ENCODE peak calls at places on chromosomes 16 and 17, in nine cellular contexts. One of them, this sample, is unnamed.
A peak's percentile ranks its signal among the peaks of the same experiment; 100 is the strongest.

GRCh38 chr16:59192551-59193199 is 458.6 kb upstream of the GOT2 start:
- DNase-seq in endothelial cell of umbilical vein: peak; percentile 46
- DNase-seq in HCT116: no peak
- DNase-seq in spleen: no peak
- DNase-seq in stomach: no peak
- DNase-seq in GM23338: peak; percentile 91
- DNase-seq in prostate gland: no peak
- DNase-seq in HL-60: peak; percentile 54
- DNase-seq in GM12878: no peak
- DNase-seq in this sample: no peak

GRCh38 chr16:82063456-82064082 is 28.5 kb downstream of the HSD17B2 start:
- DNase-seq in spleen: no peak
- DNase-seq in endothelial cell of umbilical vein: no peak
- DNase-seq in HL-60: no peak
- DNase-seq in HCT116: no peak
- DNase-seq in GM12878: no peak
- DNase-seq in stomach: no peak
- DNase-seq in prostate gland: no peak
- DNase-seq in GM23338: no peak
- DNase-seq in this sample: no peak

GRCh38 chr16:85164838-85165516 is 52.7 kb upstream of the CIBAR2 start:
- DNase-seq in stomach: no peak
- DNase-seq in GM23338: no peak
- DNase-seq in HCT116: no peak
- DNase-seq in prostate gland: no peak
- DNase-seq in GM12878: no peak
- DNase-seq in spleen: no peak
- DNase-seq in endothelial cell of umbilical vein: no peak
- DNase-seq in HL-60: no peak
- DNase-seq in this sample: no peak

GRCh38 chr17:78525511-78526160 is 51.6 kb downstream of the DNAH17 start:
- DNase-seq in GM12878: no peak
- DNase-seq in HL-60: no peak
- DNase-seq in GM23338: no peak
- DNase-seq in HCT116: no peak
- DNase-seq in endothelial cell of umbilical vein: no peak
- DNase-seq in spleen: peak; percentile 67
- DNase-seq in prostate gland: no peak
- DNase-seq in stomach: no peak
- DNase-seq in this sample: no peak

GRCh38 chr16:65991149-65991701 is 375.3 kb upstream of the CDH5 start:
- DNase-seq in GM12878: no peak
- DNase-seq in spleen: no peak
- DNase-seq in GM23338: peak; percentile 47
- DNase-seq in prostate gland: no peak
- DNase-seq in stomach: no peak
- DNase-seq in HL-60: no peak
- DNase-seq in endothelial cell of umbilical vein: no peak
- DNase-seq in HCT116: no peak
- DNase-seq in this sample: no peak

GRCh38 chr16:67287960-67288359 is 8.6 kb downstream of the PLEKHG4 start:
- DNase-seq in GM12878: no peak
- DNase-seq in prostate gland: no peak
- DNase-seq in stomach: no peak
- DNase-seq in endothelial cell of umbilical vein: no peak
- DNase-seq in HL-60: no peak
- DNase-seq in spleen: no peak
- DNase-seq in GM23338: no peak
- DNase-seq in HCT116: no peak
- DNase-seq in this sample: no peak

GRCh38 chr17:35315283-35315682 is 58.1 kb downstream of the SLFN11 start:
- DNase-seq in prostate gland: peak; percentile 83
- DNase-seq in stomach: no peak
- DNase-seq in HL-60: no peak
- DNase-seq in GM23338: no peak
- DNase-seq in spleen: no peak
- DNase-seq in endothelial cell of umbilical vein: peak; percentile 71
- DNase-seq in GM12878: no peak
- DNase-seq in HCT116: no peak
- DNase-seq in this sample: no peak

GRCh38 chr16:49352923-49353322 is 20.7 kb upstream of the C16orf78 start:
- DNase-seq in HL-60: no peak
- DNase-seq in endothelial cell of umbilical vein: no peak
- DNase-seq in GM23338: peak; percentile 83
- DNase-seq in GM12878: no peak
- DNase-seq in stomach: no peak
- DNase-seq in spleen: no peak
- DNase-seq in prostate gland: no peak
- DNase-seq in HCT116: peak; percentile 6
- DNase-seq in this sample: no peak

GRCh38 chr16:4414187-4414909 is 2.0 kb downstream of the CORO7 start:
- DNase-seq in endothelial cell of umbilical vein: no peak
- DNase-seq in GM23338: no peak
- DNase-seq in stomach: peak; percentile 48
- DNase-seq in HCT116: no peak
- DNase-seq in prostate gland: no peak
- DNase-seq in GM12878: peak; percentile 98
- DNase-seq in spleen: peak; percentile 82
- DNase-seq in HL-60: no peak
- DNase-seq in this sample: no peak

GRCh38 chr16:1291576-1291974 is 17.9 kb upstream of the UBE2I start:
- DNase-seq in spleen: no peak
- DNase-seq in HL-60: no peak
- DNase-seq in stomach: no peak
- DNase-seq in endothelial cell of umbilical vein: no peak
- DNase-seq in prostate gland: no peak
- DNase-seq in GM23338: no peak
- DNase-seq in GM12878: no peak
- DNase-seq in HCT116: no peak
- DNase-seq in this sample: no peak

GRCh38 chr17:27807567-27808470 is 7.5 kb upstream of the NOS2 start:
- DNase-seq in spleen: peak; percentile 86
- DNase-seq in GM12878: peak; percentile 83
- DNase-seq in HCT116: no peak
- DNase-seq in prostate gland: no peak
- DNase-seq in endothelial cell of umbilical vein: no peak
- DNase-seq in stomach: peak; percentile 49
- DNase-seq in HL-60: no peak
- DNase-seq in GM23338: no peak
- DNase-seq in this sample: no peak

GRCh38 chr16:67170168-67170947 is at the start of gene NOL3:
- DNase-seq in GM23338: peak; percentile 87
- DNase-seq in stomach: peak; percentile 84
- DNase-seq in endothelial cell of umbilical vein: peak; percentile 88
- DNase-seq in HL-60: no peak
- DNase-seq in spleen: peak; percentile 89
- DNase-seq in HCT116: no peak
- DNase-seq in GM12878: peak; percentile 58
- DNase-seq in prostate gland: peak; percentile 87
- DNase-seq in this sample: no peak

GRCh38 chr17:80082403-80083135 is 18.8 kb upstream of the GAA start:
- DNase-seq in GM23338: peak; percentile 85
- DNase-seq in prostate gland: peak; percentile 60
- DNase-seq in HCT116: peak; percentile 75
- DNase-seq in stomach: peak; percentile 70
- DNase-seq in spleen: peak; percentile 64
- DNase-seq in HL-60: peak; percentile 63
- DNase-seq in endothelial cell of umbilical vein: peak; percentile 59
- DNase-seq in GM12878: no peak
- DNase-seq in this sample: no peak

GRCh38 chr16:84868328-84868727 is 48.5 kb downstream of the CRISPLD2 start:
- DNase-seq in GM23338: no peak
- DNase-seq in endothelial cell of umbilical vein: no peak
- DNase-seq in prostate gland: no peak
- DNase-seq in HCT116: no peak
- DNase-seq in stomach: no peak
- DNase-seq in HL-60: no peak
- DNase-seq in spleen: no peak
- DNase-seq in GM12878: no peak
- DNase-seq in this sample: no peak

GRCh38 chr17:55962931-55963378 is 190.3 kb upstream of the ANKFN1 start:
- DNase-seq in GM23338: no peak
- DNase-seq in spleen: no peak
- DNase-seq in endothelial cell of umbilical vein: no peak
- DNase-seq in prostate gland: no peak
- DNase-seq in HCT116: no peak
- DNase-seq in stomach: no peak
- DNase-seq in HL-60: peak; percentile 23
- DNase-seq in GM12878: no peak
- DNase-seq in this sample: no peak

GRCh38 chr16:84357191-84357651 is 11.1 kb upstream of the ATP2C2 start:
- DNase-seq in prostate gland: peak; percentile 50
- DNase-seq in endothelial cell of umbilical vein: no peak
- DNase-seq in stomach: no peak
- DNase-seq in HL-60: peak; percentile 88
- DNase-seq in GM23338: no peak
- DNase-seq in GM12878: no peak
- DNase-seq in spleen: peak; percentile 57
- DNase-seq in HCT116: no peak
- DNase-seq in this sample: no peak

GRCh38 chr16:35184356-35184870 is 1725.0 kb downstream of the TP53TG3F start:
- DNase-seq in prostate gland: no peak
- DNase-seq in stomach: no peak
- DNase-seq in GM12878: no peak
- DNase-seq in endothelial cell of umbilical vein: no peak
- DNase-seq in HCT116: no peak
- DNase-seq in HL-60: no peak
- DNase-seq in GM23338: no peak
- DNase-seq in spleen: peak; percentile 37
- DNase-seq in this sample: peak; percentile 67

GRCh38 chr16:57029161-57030160 is 40.1 kb downstream of the NLRC5 start:
- DNase-seq in spleen: peak; percentile 56
- DNase-seq in stomach: no peak
- DNase-seq in HL-60: no peak
- DNase-seq in prostate gland: no peak
- DNase-seq in GM12878: no peak
- DNase-seq in endothelial cell of umbilical vein: no peak
- DNase-seq in HCT116: no peak
- DNase-seq in GM23338: no peak
- DNase-seq in this sample: no peak

GRCh38 chr16:2910441-2910840 is 1.3 kb upstream of the FLYWCH1 start:
- DNase-seq in HL-60: no peak
- DNase-seq in spleen: no peak
- DNase-seq in HCT116: no peak
- DNase-seq in stomach: no peak
- DNase-seq in GM23338: no peak
- DNase-seq in GM12878: no peak
- DNase-seq in endothelial cell of umbilical vein: no peak
- DNase-seq in prostate gland: no peak
- DNase-seq in this sample: no peak

GRCh38 chr17:12839042-12839441 is 49.7 kb downstream of the ARHGAP44 start:
- DNase-seq in stomach: no peak
- DNase-seq in prostate gland: no peak
- DNase-seq in HCT116: no peak
- DNase-seq in spleen: no peak
- DNase-seq in endothelial cell of umbilical vein: no peak
- DNase-seq in HL-60: no peak
- DNase-seq in GM23338: no peak
- DNase-seq in GM12878: no peak
- DNase-seq in this sample: no peak

GRCh38 chr16:78505544-78506371 is 406.3 kb downstream of the WWOX start:
- DNase-seq in spleen: no peak
- DNase-seq in GM23338: peak; percentile 26
- DNase-seq in HCT116: no peak
- DNase-seq in prostate gland: no peak
- DNase-seq in HL-60: no peak
- DNase-seq in stomach: peak; percentile 33
- DNase-seq in GM12878: no peak
- DNase-seq in endothelial cell of umbilical vein: no peak
- DNase-seq in this sample: no peak
- TF ChIP-seq CTCF in spleen: no peak
- TF ChIP-seq CTCF in GM23338: peak; percentile 37
- TF ChIP-seq CTCF in HCT116: no peak
- TF ChIP-seq CTCF in prostate gland: no peak
- TF ChIP-seq CTCF in HL-60: no peak
- TF ChIP-seq CTCF in stomach: peak; percentile 6
- TF ChIP-seq CTCF in GM12878: no peak
- TF ChIP-seq CTCF in endothelial cell of umbilical vein: no peak
- TF ChIP-seq CTCF in this sample: no peak

GRCh38 chr16:87582221-87582965 is 19.9 kb upstream of the JPH3 start:
- DNase-seq in GM12878: no peak
- DNase-seq in HL-60: no peak
- DNase-seq in HCT116: no peak
- DNase-seq in stomach: no peak
- DNase-seq in prostate gland: no peak
- DNase-seq in spleen: peak; percentile 68
- DNase-seq in GM23338: peak; percentile 44
- DNase-seq in endothelial cell of umbilical vein: no peak
- DNase-seq in this sample: no peak
- H3K27ac ChIP-seq in GM12878: no peak overlapping the region
- H3K27ac ChIP-seq in HL-60: no peak overlapping the region
- H3K27ac ChIP-seq in HCT116: no peak overlapping the region
- H3K27ac ChIP-seq in stomach: peak overlapping the region; percentile 75
- H3K27ac ChIP-seq in prostate gland: peak overlapping the region; percentile 81
- H3K27ac ChIP-seq in spleen: peak overlapping the region; percentile 57
- H3K27ac ChIP-seq in GM23338: peak overlapping the region; percentile 55
- H3K27ac ChIP-seq in endothelial cell of umbilical vein: peak overlapping the region; percentile 73
- H3K27ac ChIP-seq in this sample: peak overlapping the region; percentile 96

DNA sequence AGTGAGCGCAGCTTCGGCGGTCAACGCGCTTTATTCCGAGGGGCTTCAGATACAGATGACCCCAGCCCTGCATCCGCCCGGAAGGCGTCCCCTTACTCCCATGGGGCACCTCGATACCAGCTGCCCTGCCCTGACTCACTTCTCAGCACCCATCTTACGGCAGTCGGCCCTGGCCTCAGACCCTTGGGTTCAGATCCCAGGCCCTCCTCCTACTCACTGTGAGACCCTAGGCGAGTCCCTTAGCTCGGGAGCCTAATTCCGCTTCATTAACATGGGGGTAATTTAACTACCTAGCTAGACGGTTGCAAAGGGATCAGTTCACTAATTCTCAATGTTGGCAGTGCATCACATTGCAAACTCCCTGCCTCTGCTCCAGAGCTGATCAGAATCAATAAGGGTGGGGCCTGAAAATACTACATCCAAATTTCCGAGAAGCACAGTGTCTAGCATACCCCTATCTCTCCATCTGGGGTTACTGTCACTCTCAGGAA is 281 bp upstream of the FLOT2 start:
- DNase-seq in endothelial cell of umbilical vein: peak; percentile 37
- DNase-seq in HL-60: no peak
- DNase-seq in prostate gland: no peak
- DNase-seq in spleen: no peak
- DNase-seq in GM23338: no peak
- DNase-seq in stomach: no peak
- DNase-seq in GM12878: no peak
- DNase-seq in HCT116: no peak
- DNase-seq in this sample: no peak
- TF ChIP-seq POLR2AphosphoS5 in endothelial cell of umbilical vein: no peak
- TF ChIP-seq POLR2AphosphoS5 in HL-60: no peak
- TF ChIP-seq POLR2AphosphoS5 in prostate gland: no peak
- TF ChIP-seq POLR2AphosphoS5 in spleen: no peak
- TF ChIP-seq POLR2AphosphoS5 in GM23338: peak; percentile 27
- TF ChIP-seq POLR2AphosphoS5 in stomach: no peak
- TF ChIP-seq POLR2AphosphoS5 in GM12878: no peak
- TF ChIP-seq POLR2AphosphoS5 in HCT116: no peak
- TF ChIP-seq POLR2AphosphoS5 in this sample: no peak

GRCh38 chr16:22282254-22282892 is 14.8 kb upstream of the POLR3E start:
- DNase-seq in HCT116: no peak
- DNase-seq in HL-60: no peak
- DNase-seq in prostate gland: no peak
- DNase-seq in spleen: peak; percentile 10
- DNase-seq in GM12878: no peak
- DNase-seq in endothelial cell of umbilical vein: no peak
- DNase-seq in GM23338: no peak
- DNase-seq in stomach: no peak
- DNase-seq in this sample: no peak

GRCh38 chr16:22284637-22285515 is 12.3 kb upstream of the POLR3E start:
- DNase-seq in HL-60: no peak
- DNase-seq in GM12878: no peak
- DNase-seq in endothelial cell of umbilical vein: no peak
- DNase-seq in spleen: peak; percentile 1
- DNase-seq in prostate gland: no peak
- DNase-seq in GM23338: no peak
- DNase-seq in stomach: no peak
- DNase-seq in HCT116: no peak
- DNase-seq in this sample: no peak
- TF ChIP-seq CTCF in HL-60: no peak
- TF ChIP-seq CTCF in GM12878: no peak
- TF ChIP-seq CTCF in endothelial cell of umbilical vein: no peak
- TF ChIP-seq CTCF in spleen: no peak
- TF ChIP-seq CTCF in prostate gland: no peak
- TF ChIP-seq CTCF in GM23338: no peak
- TF ChIP-seq CTCF in stomach: no peak
- TF ChIP-seq CTCF in HCT116: no peak
- TF ChIP-seq CTCF in this sample: no peak

This sample was measured in vagina.